ENCODE peak calls at places on chromosomes 11 and 22, in eight cellular contexts. M is pancreas; G is A549; O is uterus; T is upper lobe of right lung; S is cardiac muscle cell; W is effector memory CD4-positive, alpha-beta T cell; A is naive thymus-derived CD4-positive, alpha-beta T cell. Q is an unnamed sample.

GRCh38 chr11:87437133-87437843 is 399.6 kb downstream of the TMEM135 start:
- DNase-seq in M (no peak), G (no peak), O (no peak), T (no peak), S (no peak), W (no peak), A (no peak), Q (no peak)

GRCh38 chr11:28107331-28107725 is 628 bp downstream of the KIF18A start:
- DNase-seq in M (no peak), G (no peak), O (no peak), T (no peak), S (peak; percentile 38), W (no peak), A (peak; percentile 9), Q (no peak)

GRCh38 chr22:20531404-20532181 is 24.2 kb downstream of the MED15 start:
- DNase-seq in M (no peak), G (peak; percentile 68), O (peak; percentile 58), T (peak; percentile 84), S (peak; percentile 77), W (no peak), A (no peak), Q (no peak)

GRCh38 chr22:26170112-26170492 is 840 bp downstream of the SEZ6L start:
- DNase-seq in M (no peak), G (no peak), O (no peak), T (no peak), S (no peak), W (no peak), A (no peak), Q (no peak)

GRCh38 chr22:17633217-17633997 is 4.9 kb upstream of the ATP6V1E1 start:
- DNase-seq in M (no peak), G (peak; percentile 29), O (no peak), T (no peak), S (no peak), W (no peak), A (no peak), Q (no peak)

GRCh38 chr11:79062814-79063762 is 377.7 kb downstream of the TENM4 start:
- DNase-seq in M (peak; percentile 34), G (peak; percentile 68), O (no peak), T (no peak), S (peak; percentile 86), W (no peak), A (no peak), Q (peak; percentile 41)

GRCh38 chr11:77073328-77074001 is 6.7 kb downstream of the CAPN5 start:
- DNase-seq in M (peak; percentile 54), G (peak; percentile 83), O (peak; percentile 96), T (peak; percentile 74), S (peak; percentile 18), W (no peak), A (no peak), Q (no peak)

GRCh38 chr11:97979741-97980140 is 1041.0 kb upstream of the CNTN5 start:
- DNase-seq in M (no peak), G (no peak), O (no peak), T (no peak), S (no peak), W (no peak), A (no peak), Q (no peak)

GRCh38 chr11:121671276-121672168 is 218.8 kb upstream of the SORL1-AS1 start:
- DNase-seq in M (no peak), G (no peak), O (no peak), T (no peak), S (no peak), W (no peak), A (no peak), Q (no peak)

GRCh38 chr11:74470526-74470925 is 3.2 kb upstream of the KCNE3 start:
- DNase-seq in M (no peak), G (no peak), O (no peak), T (no peak), S (no peak), W (no peak), A (no peak), Q (no peak)

GRCh38 chr22:28024422-28024888 is 105.4 kb upstream of the PITPNB start:
- DNase-seq in M (no peak), G (no peak), O (no peak), T (peak; percentile 29), S (no peak), W (no peak), A (no peak), Q (no peak)

GRCh38 chr22:31956360-31956759 is 12.0 kb downstream of the YWHAH start:
- DNase-seq in M (no peak), G (no peak), O (no peak), T (peak; percentile 28), S (no peak), W (no peak), A (no peak), Q (no peak)

GRCh38 chr22:44683237-44683636 is 18.8 kb upstream of the PRR5 start:
- DNase-seq in M (no peak), G (no peak), O (no peak), T (no peak), S (no peak), W (no peak), A (no peak), Q (no peak)

GRCh38 chr22:50118557-50119168 is 28.9 kb downstream of the MOV10L1 start:
- DNase-seq in M (no peak), G (peak; percentile 15), O (peak; percentile 77), T (no peak), S (peak; percentile 58), W (no peak), A (no peak), Q (no peak)

GRCh38 chr22:47460870-47461269 is 698.4 kb downstream of the TBC1D22A start:
- DNase-seq in M (no peak), G (no peak), O (no peak), T (no peak), S (no peak), W (no peak), A (no peak), Q (no peak)

GRCh38 chr11:69201048-69201365 is 45.3 kb downstream of the SMIM38 start:
- DNase-seq in M (no peak), G (no peak), O (no peak), T (no peak), S (no peak), W (no peak), A (no peak), Q (no peak)

GRCh38 chr11:57597971-57598830 is 716 bp downstream of the SERPING1 start:
- DNase-seq in M (peak; percentile 62), G (no peak), O (peak; percentile 91), T (peak; percentile 88), S (peak; percentile 74), W (no peak), A (no peak), Q (peak; percentile 67)

GRCh38 chr11:76674517-76675400 is 4.2 kb upstream of the LRRC32 start:
- DNase-seq in M (no peak), G (no peak), O (no peak), T (no peak), S (peak; percentile 17), W (no peak), A (no peak), Q (no peak)

GRCh38 chr11:119352857-119353260 is 6.4 kb upstream of the MFRP start:
- DNase-seq in M (peak; percentile 88), G (no peak), O (peak; percentile 34), T (no peak), S (peak; percentile 64), W (no peak), A (no peak), Q (no peak)

GRCh38 chr11:66956689-66957290 is 1.4 kb downstream of the PC start:
- DNase-seq in M (no peak), G (no peak), O (no peak), T (peak; percentile 70), S (peak; percentile 28), W (no peak), A (peak; percentile 13), Q (no peak)

GRCh38 chr11:112734207-112734606 is 227.0 kb upstream of the NCAM1 start:
- DNase-seq in M (no peak), G (no peak), O (no peak), T (no peak), S (peak; percentile 85), W (no peak), A (no peak), Q (peak; percentile 9)

GRCh38 chr22:18031670-18032454 is 7.5 kb upstream of the MICAL3 start:
- DNase-seq in M (peak; percentile 31), G (peak; percentile 48), O (peak; percentile 86), T (no peak), S (no peak), W (no peak), A (no peak), Q (no peak)

GRCh38 chr22:42714768-42715430 is 5.8 kb downstream of the A4GALT start:
- DNase-seq in M (no peak), G (no peak), O (no peak), T (no peak), S (no peak), W (no peak), A (no peak), Q (no peak)

GRCh38 chr11:111427471-111427912 is 48.4 kb upstream of the POU2AF1 start:
- DNase-seq in M (no peak), G (no peak), O (peak; percentile 63), T (no peak), S (no peak), W (no peak), A (no peak), Q (no peak)

GRCh38 chr22:26714971-26715370 is 57.6 kb downstream of the MIAT start:
- DNase-seq in M (no peak), G (no peak), O (no peak), T (no peak), S (no peak), W (no peak), A (no peak), Q (no peak)

GRCh38 chr11:19344661-19345518 is 104.1 kb upstream of the E2F8 start:
- DNase-seq in M (peak; percentile 38), G (peak; percentile 28), O (no peak), T (peak; percentile 68), S (peak; percentile 69), W (no peak), A (no peak), Q (peak; percentile 33)
- H3K4me3 ChIP-seq in M (no peak overlapping the region), G (peak overlapping the region; percentile 38), O (no peak overlapping the region), T (peak overlapping the region; percentile 54), S (peak overlapping the region; percentile 13), W (no peak overlapping the region), A (no peak overlapping the region), Q (peak overlapping the region; percentile 18)

GRCh38 chr22:36395922-36396321 is 8.2 kb upstream of the MYH9 start:
- DNase-seq in M (no peak), G (peak; percentile 54), O (no peak), T (no peak), S (no peak), W (no peak), A (no peak), Q (no peak)
- H3K4me1 ChIP-seq in M (peaks cover 5% of the 10 kb centered on the region), G (peaks cover 52% of the 10 kb centered on the region), O (no peaks in the 10 kb centered on the region), T (peaks cover 14% of the 10 kb centered on the region), S (peaks cover 6% of the 10 kb centered on the region), W (peaks cover 9% of the 10 kb centered on the region), A (peaks cover 8% of the 10 kb centered on the region), Q (no peaks in the 10 kb centered on the region)

GRCh38 chr11:64845125-64845735 is 777 bp upstream of the CDC42BPG start:
- DNase-seq in M (peak; percentile 47), G (no peak), O (no peak), T (no peak), S (no peak), W (no peak), A (no peak), Q (no peak)
- H3K4me3 ChIP-seq in M (peak overlapping the region; percentile 71), G (peak overlapping the region; percentile 51), O (peak overlapping the region; percentile 4), T (peak overlapping the region; percentile 61), S (peak overlapping the region; percentile 78), W (peak overlapping the region; percentile 42), A (peak overlapping the region; percentile 50), Q (peak overlapping the region; percentile 93)

DNA sequence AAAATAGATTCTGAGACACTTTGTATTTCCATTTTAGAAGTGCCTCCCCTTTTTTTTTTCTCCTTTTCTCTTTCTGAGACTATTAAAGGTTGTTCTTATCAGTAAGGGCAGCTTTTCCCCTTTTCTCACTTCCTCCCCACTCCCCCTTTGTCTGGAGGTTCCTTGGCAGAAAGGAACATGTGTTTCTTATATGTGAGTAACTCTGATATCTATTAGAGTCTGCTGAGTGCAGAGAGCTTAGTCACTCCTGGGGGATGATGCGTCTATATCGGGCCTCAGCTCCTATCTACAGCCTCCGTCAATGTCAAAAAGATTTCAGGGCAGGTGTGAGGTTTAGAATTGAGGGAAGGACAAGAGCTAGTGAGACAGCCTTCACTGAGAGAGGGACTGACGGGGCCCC is 489.4 kb downstream of the NTM start:
- DNase-seq in M (no peak), G (no peak), O (no peak), T (no peak), S (no peak), W (no peak), A (no peak), Q (no peak)
- H3K4me1 ChIP-seq in M (no peaks in the 10 kb centered on the region), G (no peaks in the 10 kb centered on the region), O (no peaks in the 10 kb centered on the region), T (no peaks in the 10 kb centered on the region), S (no peaks in the 10 kb centered on the region), W (no peaks in the 10 kb centered on the region), A (no peaks in the 10 kb centered on the region), Q (peaks cover under 1% of the 10 kb centered on the region)

Q was measured in iPS DF 6.9.